ENCODE peak calls at places on chromosome 1, in seven cellular contexts. B is stimulated activated CD4-positive, alpha-beta T cell treated with anti-CD3 and anti-CD28 coated beads, Interleukin-1b, Interleukin-23, amount 100 ng/mL, for 1 hour; E is globus pallidus; G is activated CD4-positive, alpha-beta T cell treated with anti-CD3 and anti-CD28 coated beads, Interleukin-2, amount 50 U/mL, for 1 hour; U is NCI-H345; V is effector memory CD4-positive, alpha-beta T cell; I is NK-92 treated with Interleukin-12 subunit alpha and Interleukin-12 subunit beta, amount 100 ng/mL, for 24 hours. N is an unnamed sample.

GRCh38 chr1:170790651-170791071 is 126.7 kb downstream of the PRRX1 start:
- DNase-seq in B (no peak), E (no peak), G (no peak), U (no peak), V (no peak), I (no peak), N (no peak)

GRCh38 chr1:183251101-183251958 is 65.3 kb downstream of the LAMC2 start:
- DNase-seq in B (no peak), E (no peak), G (no peak), U (no peak), V (no peak), I (no peak), N (no peak)

GRCh38 chr1:110454328-110454727 is 3.4 kb downstream of the PROK1 start:
- DNase-seq in B (no peak), E (no peak), G (no peak), U (no peak), V (no peak), I (no peak), N (no peak)

GRCh38 chr1:50787266-50787665 is 172.8 kb downstream of the FAF1 start:
- DNase-seq in B (no peak), E (no peak), G (no peak), U (no peak), V (no peak), I (no peak), N (no peak)

GRCh38 chr1:5661196-5662130 is 330.8 kb downstream of the NPHP4 start:
- DNase-seq in B (no peak), E (no peak), G (no peak), U (no peak), V (no peak), I (no peak), N (no peak)

GRCh38 chr1:65558215-65558614 is 137.7 kb downstream of the LEPR start:
- DNase-seq in B (no peak), E (no peak), G (no peak), U (no peak), V (no peak), I (no peak), N (no peak)

GRCh38 chr1:180232521-180233043 is 2.5 kb downstream of the LHX4 start:
- DNase-seq in B (no peak), E (no peak), G (no peak), U (no peak), V (no peak), I (no peak), N (no peak)

GRCh38 chr1:22618056-22618455 is 18.4 kb upstream of the C1QA start:
- DNase-seq in B (no peak), E (no peak), G (no peak), U (peak; percentile 64), V (no peak), I (no peak), N (no peak)

GRCh38 chr1:207745839-207746767 is 5.8 kb upstream of the CD46 start:
- DNase-seq in B (no peak), E (no peak), G (no peak), U (no peak), V (no peak), I (no peak), N (no peak)

GRCh38 chr1:92538048-92538412 is 51.3 kb upstream of the GFI1 start:
- DNase-seq in B (no peak), E (no peak), G (no peak), U (no peak), V (no peak), I (no peak), N (no peak)

GRCh38 chr1:38077523-38078147 is 31.0 kb upstream of the POU3F1 start:
- DNase-seq in B (no peak), E (no peak), G (no peak), U (no peak), V (no peak), I (no peak), N (no peak)

GRCh38 chr1:95548211-95548610 is 314.2 kb downstream of the RWDD3 start:
- DNase-seq in B (no peak), E (no peak), G (no peak), U (no peak), V (no peak), I (no peak), N (no peak)

GRCh38 chr1:55480396-55480795 is 265.2 kb upstream of the USP24 start:
- DNase-seq in B (no peak), E (no peak), G (no peak), U (no peak), V (no peak), I (no peak), N (no peak)

GRCh38 chr1:92329356-92330129 is 30.7 kb downstream of the RPAP2 start:
- DNase-seq in B (no peak), E (no peak), G (no peak), U (no peak), V (no peak), I (no peak), N (no peak)

N was measured in activated naive CD8-positive, alpha-beta T cell treated with anti-CD3 and anti-CD28 coated beads, Interleukin-2, amount 10 ng/mL, durations not matched to agents 7 days and 5 days.